ENCODE peak calls at places on chromosomes 12 and 14, in six cellular contexts. I is cardiac fibroblast, E is WERI-Rb-1, T is H1, O is stomach, U is heart right ventricle. X is an unnamed sample.

GRCh38 chr12:62860501-62861156 is 74.3 kb downstream of the PPM1H start:
- DNase-seq in E (no peak), T (no peak), U (no peak), O (no peak), I (peak), X (peak)

GRCh38 chr12:119594772-119595445 is 1.3 kb downstream of the TMEM233 start:
- DNase-seq in O (no peak), I (no peak), U (peak), T (peak), E (no peak), X (no peak)

GRCh38 chr12:87274594-87275245 is 754.5 kb downstream of the C12orf50 start:
- DNase-seq in U (no peak), I (peak), E (peak), T (no peak), O (no peak), X (peak)

GRCh38 chr12:54392485-54393349 is 8.2 kb upstream of the ZNF385A start:
- DNase-seq in T (no peak), I (no peak), U (no peak), E (no peak), O (no peak), X (no peak)

GRCh38 chr12:128823916-128824839 is at the start of gene SLC15A4:
- DNase-seq in O (peak), T (peak), E (peak), I (peak), U (peak), X (peak)

GRCh38 chr14:92990456-92991430 is 67.8 kb downstream of the CHGA start:
- DNase-seq in T (no peak), E (peak), O (no peak), U (no peak), I (no peak), X (no peak)

GRCh38 chr12:51531982-51532497 is 59.0 kb upstream of the SCN8A start:
- DNase-seq in O (peak), U (peak), I (peak), E (peak), T (peak), X (peak)

GRCh38 chr12:15278816-15279658 is 43.3 kb upstream of the PTPRO start:
- DNase-seq in T (no peak), O (peak), E (no peak), I (peak), U (peak), X (peak)

GRCh38 chr12:102883204-102883799 is 33.7 kb downstream of the PAH start:
- DNase-seq in O (peak), U (peak), T (peak), I (peak), E (peak), X (peak)

GRCh38 chr12:47844264-47845020 is 24.7 kb upstream of the HDAC7 start:
- DNase-seq in U (no peak), I (peak), O (no peak), E (no peak), T (no peak), X (peak)

GRCh38 chr14:102731101-102731870 is 46.0 kb upstream of the TRAF3 start:
- DNase-seq in E (no peak), T (no peak), I (no peak), U (no peak), O (no peak), X (no peak)

GRCh38 chr12:127165567-127166392 is 1101.2 kb upstream of the TMEM132C start:
- DNase-seq in E (peak), I (peak), O (peak), T (peak), U (peak), X (peak)

GRCh38 chr14:22630066-22630465 is 14.1 kb downstream of the OR6J1 start:
- DNase-seq in E (peak), U (no peak), T (no peak), I (no peak), O (no peak), X (no peak)

GRCh38 chr14:103749860-103750259 is 34.2 kb downstream of the ZFYVE21 start:
- DNase-seq in O (no peak), T (no peak), U (no peak), E (no peak), I (no peak), X (no peak)

GRCh38 chr12:24546661-24547060 is 402.2 kb downstream of the BCAT1 start:
- DNase-seq in U (no peak), O (no peak), T (no peak), E (no peak), I (no peak), X (peak)

GRCh38 chr14:20714593-20715250 is 26.2 kb downstream of the ANG start:
- DNase-seq in E (no peak), I (peak), U (peak), O (peak), T (no peak), X (no peak)

GRCh38 chr14:68516235-68516634 is 276.6 kb downstream of the ZFP36L1 start:
- DNase-seq in I (no peak), E (no peak), O (no peak), T (no peak), U (no peak), X (no peak)

GRCh38 chr14:105486974-105487448 is 325 bp downstream of the CRIP1 start:
- DNase-seq in O (no peak), E (no peak), T (peak), U (peak), I (no peak), X (no peak)

GRCh38 chr14:98069712-98070133 is 1202.3 kb downstream of the BCL11B start:
- DNase-seq in T (peak), I (no peak), E (no peak), O (no peak), U (no peak), X (no peak)

GRCh38 chr12:68454855-68455254 is 122.7 kb upstream of the MDM1 start:
- DNase-seq in E (no peak), I (no peak), U (no peak), T (no peak), O (no peak), X (no peak)

GRCh38 chr12:3167636-3168035 is 90.5 kb downstream of the TSPAN9 start:
- DNase-seq in T (no peak), U (no peak), O (no peak), I (no peak), E (no peak), X (no peak)

GRCh38 chr12:4714879-4715278 is 5.3 kb upstream of the GALNT8 start:
- DNase-seq in U (no peak), O (no peak), E (no peak), I (no peak), T (no peak), X (no peak)

DNA sequence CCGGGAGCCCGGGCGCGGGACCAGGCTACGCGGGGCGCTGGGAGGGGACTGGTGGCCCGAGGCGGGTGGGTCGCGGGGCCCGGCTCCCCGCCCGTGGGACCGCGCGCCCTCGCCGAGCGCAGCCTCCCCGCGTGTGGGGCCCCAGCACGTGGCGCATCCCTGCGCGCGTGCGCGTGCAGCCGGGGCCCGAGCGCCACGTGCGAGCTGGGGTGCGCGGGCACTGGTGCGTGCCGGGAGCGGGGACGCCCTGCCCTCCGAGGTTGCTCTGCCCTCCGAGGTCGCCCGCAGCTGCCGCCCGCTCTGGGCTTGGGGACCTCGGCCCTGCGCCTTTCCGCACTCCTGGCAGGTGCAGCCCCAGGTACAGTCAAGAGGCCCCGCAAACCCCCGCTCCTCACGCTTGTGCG is 365 bp upstream of the CCDC88C start:
- DNase-seq in I (no peak), U (no peak), O (peak), E (peak), T (peak), X (no peak)
- H3K4me3 ChIP-seq in I (peak), U (peak), O (peak), E (peak), T (peak), X (no peak)

GRCh38 chr14:55138091-55138490 is 9.0 kb downstream of the LGALS3 start:
- DNase-seq in T (peak), I (no peak), O (no peak), E (no peak), U (no peak), X (no peak)
- TF ChIP-seq CTCF in T (peak), I (peak), O (no peak), E (peak), U (no peak), X (peak)

GRCh38 chr12:46825526-46826414 is at the start of gene SLC38A4:
- DNase-seq in I (peak), E (no peak), O (no peak), U (no peak), T (peak), X (peak)
- H3K4me3 ChIP-seq in I (peak), E (no peak), O (no peak), U (peak), T (peak), X (peak)

DNA sequence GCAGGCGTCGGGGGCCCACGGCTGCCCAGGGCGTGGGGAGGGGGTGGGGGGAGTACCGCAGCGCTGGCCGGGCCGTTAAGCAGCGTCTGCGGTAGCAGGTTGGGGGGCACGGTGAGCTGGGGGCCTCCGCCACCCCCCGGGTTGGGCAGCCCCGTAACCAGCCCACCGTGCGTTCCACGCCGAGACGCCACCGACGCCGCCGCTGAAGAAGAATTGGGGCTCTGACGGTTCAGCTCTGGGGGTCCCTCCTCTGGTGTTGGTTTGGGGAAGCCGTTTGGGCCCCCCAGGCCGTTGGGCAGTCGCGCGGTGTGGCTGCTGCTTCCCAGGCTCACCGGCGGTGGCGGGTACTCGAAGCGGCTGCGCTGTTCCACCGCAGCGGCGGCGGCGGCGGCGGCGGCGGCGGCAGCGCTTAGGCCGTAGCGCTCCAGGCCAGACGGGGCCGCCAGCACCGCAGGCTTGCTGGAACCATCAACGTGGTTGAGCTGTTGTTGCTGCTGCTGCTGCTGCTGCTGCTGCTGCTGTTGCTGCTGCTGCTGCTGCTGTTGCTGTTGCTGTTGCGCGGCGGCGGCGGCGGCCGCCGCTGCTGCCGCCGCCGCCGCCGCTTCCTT is 1.5 kb downstream of the IRF2BPL start:
- DNase-seq in T (no peak), I (peak), U (peak), E (no peak), O (peak), X (no peak)
- TF ChIP-seq CTCF in T (no peak), I (no peak), U (no peak), E (peak), O (no peak), X (no peak)

GRCh38 chr12:113060336-113060960 is 3.9 kb downstream of the DTX1 start:
- DNase-seq in E (no peak), T (no peak), O (no peak), U (no peak), I (no peak), X (no peak)

GRCh38 chr12:113064395-113065125 is 8.0 kb downstream of the DTX1 start:
- DNase-seq in O (no peak), E (no peak), I (no peak), T (no peak), U (no peak), X (no peak)

GRCh38 chr12:113063396-113064350 is 7.1 kb downstream of the DTX1 start:
- DNase-seq in U (no peak), O (no peak), E (no peak), T (no peak), I (no peak), X (no peak)

GRCh38 chr12:113061061-113061694 is 4.6 kb downstream of the DTX1 start:
- DNase-seq in O (no peak), T (no peak), U (no peak), E (no peak), I (no peak), X (no peak)

GRCh38 chr12:113062502-113063395 is 6.2 kb downstream of the DTX1 start:
- DNase-seq in O (no peak), T (no peak), U (no peak), E (peak), I (no peak), X (no peak)
- H3K4me3 ChIP-seq in O (no peak), T (no peak), U (no peak), E (no peak), I (no peak), X (no peak)

DNA sequence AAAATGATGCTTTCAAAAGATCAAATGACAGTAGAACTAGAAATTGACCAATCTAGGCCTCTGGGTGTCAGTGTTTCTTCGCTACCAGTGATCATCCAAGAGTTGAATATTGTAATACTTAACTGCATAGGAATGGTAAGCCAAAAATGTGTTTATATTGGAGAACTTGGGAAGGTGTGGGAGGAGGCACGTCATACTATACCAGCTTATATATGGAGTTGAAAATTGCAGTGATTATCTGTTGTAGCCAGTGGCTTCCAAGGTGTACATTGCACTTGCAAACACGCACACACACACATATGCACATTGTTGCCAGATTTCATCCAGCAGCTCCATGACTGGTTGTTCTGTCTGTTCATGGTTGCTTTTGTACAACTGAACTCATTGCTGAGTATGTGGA is 36.1 kb downstream of the EID3 start:
- DNase-seq in T (no peak), U (no peak), O (no peak), E (no peak), I (no peak), X (no peak)
- TF ChIP-seq CTCF in T (no peak), U (no peak), O (no peak), E (no peak), I (no peak), X (no peak)